ENCODE peak calls at places on chromosomes 11 and 22, in six cellular contexts. One of them, this sample, is unnamed.

GRCh38 chr22:38190581-38190980 is 9.0 kb upstream of the PLA2G6 start:
- DNase-seq in anterior cingulate cortex: no peak
- DNase-seq in fibroblast of lung: no peak
- DNase-seq in fibroblast of mammary gland: no peak
- DNase-seq in NCI-H1694 treated with DMSO at 0.1 percent for 48 hours: no peak
- DNase-seq in Karpas-422: no peak
- DNase-seq in this sample: no peak

GRCh38 chr11:12717851-12718291 is 43.6 kb downstream of the TEAD1 start:
- DNase-seq in anterior cingulate cortex: no peak
- DNase-seq in fibroblast of lung: peak; percentile 54
- DNase-seq in fibroblast of mammary gland: no peak
- DNase-seq in NCI-H1694 treated with DMSO at 0.1 percent for 48 hours: no peak
- DNase-seq in Karpas-422: no peak
- DNase-seq in this sample: no peak

GRCh38 chr22:46563381-46564083 is 26.1 kb upstream of the CELSR1 start:
- DNase-seq in anterior cingulate cortex: no peak
- DNase-seq in fibroblast of lung: peak; percentile 30
- DNase-seq in fibroblast of mammary gland: peak; percentile 34
- DNase-seq in NCI-H1694 treated with DMSO at 0.1 percent for 48 hours: peak; percentile 93
- DNase-seq in Karpas-422: peak; percentile 93
- DNase-seq in this sample: peak; percentile 83

GRCh38 chr22:50739279-50739691 is 1.3 kb downstream of the ACR start:
- DNase-seq in anterior cingulate cortex: no peak
- DNase-seq in fibroblast of lung: no peak
- DNase-seq in fibroblast of mammary gland: no peak
- DNase-seq in NCI-H1694 treated with DMSO at 0.1 percent for 48 hours: no peak
- DNase-seq in Karpas-422: no peak
- DNase-seq in this sample: no peak

GRCh38 chr11:17386331-17387084 is 2.0 kb downstream of the KCNJ11 start:
- DNase-seq in anterior cingulate cortex: no peak
- DNase-seq in fibroblast of lung: peak; percentile 12
- DNase-seq in fibroblast of mammary gland: peak; percentile 42
- DNase-seq in NCI-H1694 treated with DMSO at 0.1 percent for 48 hours: peak; percentile 34
- DNase-seq in Karpas-422: peak; percentile 82
- DNase-seq in this sample: no peak

GRCh38 chr11:107581147-107581546 is 9.8 kb upstream of the ELMOD1 start:
- DNase-seq in anterior cingulate cortex: no peak
- DNase-seq in fibroblast of lung: no peak
- DNase-seq in fibroblast of mammary gland: no peak
- DNase-seq in NCI-H1694 treated with DMSO at 0.1 percent for 48 hours: no peak
- DNase-seq in Karpas-422: no peak
- DNase-seq in this sample: no peak

GRCh38 chr22:50610581-50610980 is 10.0 kb downstream of the MAPK8IP2 start:
- DNase-seq in anterior cingulate cortex: no peak
- DNase-seq in fibroblast of lung: no peak
- DNase-seq in fibroblast of mammary gland: no peak
- DNase-seq in NCI-H1694 treated with DMSO at 0.1 percent for 48 hours: no peak
- DNase-seq in Karpas-422: no peak
- DNase-seq in this sample: no peak

GRCh38 chr22:37983860-37984791 is at the start of gene SOX10:
- DNase-seq in anterior cingulate cortex: peak; percentile 79
- DNase-seq in fibroblast of lung: no peak
- DNase-seq in fibroblast of mammary gland: no peak
- DNase-seq in NCI-H1694 treated with DMSO at 0.1 percent for 48 hours: no peak
- DNase-seq in Karpas-422: no peak
- DNase-seq in this sample: no peak

GRCh38 chr11:2382927-2383822 is 6.1 kb downstream of the CD81 start:
- DNase-seq in anterior cingulate cortex: no peak
- DNase-seq in fibroblast of lung: no peak
- DNase-seq in fibroblast of mammary gland: peak; percentile 67
- DNase-seq in NCI-H1694 treated with DMSO at 0.1 percent for 48 hours: no peak
- DNase-seq in Karpas-422: peak; percentile 63
- DNase-seq in this sample: no peak

GRCh38 chr22:49946612-49947295 is 13.8 kb upstream of the PIM3 start:
- DNase-seq in anterior cingulate cortex: no peak
- DNase-seq in fibroblast of lung: no peak
- DNase-seq in fibroblast of mammary gland: no peak
- DNase-seq in NCI-H1694 treated with DMSO at 0.1 percent for 48 hours: no peak
- DNase-seq in Karpas-422: no peak
- DNase-seq in this sample: no peak

GRCh38 chr11:7651140-7651551 is 22.2 kb downstream of the CYB5R2 start:
- DNase-seq in anterior cingulate cortex: peak; percentile 41
- DNase-seq in fibroblast of lung: no peak
- DNase-seq in fibroblast of mammary gland: peak; percentile 28
- DNase-seq in NCI-H1694 treated with DMSO at 0.1 percent for 48 hours: no peak
- DNase-seq in Karpas-422: no peak
- DNase-seq in this sample: no peak

GRCh38 chr22:23256986-23257888 is 76.9 kb downstream of the BCR start:
- DNase-seq in anterior cingulate cortex: no peak
- DNase-seq in fibroblast of lung: no peak
- DNase-seq in fibroblast of mammary gland: peak; percentile 82
- DNase-seq in NCI-H1694 treated with DMSO at 0.1 percent for 48 hours: no peak
- DNase-seq in Karpas-422: no peak
- DNase-seq in this sample: no peak

GRCh38 chr11:59765068-59765770 is 10.0 kb downstream of the STX3 start:
- DNase-seq in anterior cingulate cortex: no peak
- DNase-seq in fibroblast of lung: no peak
- DNase-seq in fibroblast of mammary gland: no peak
- DNase-seq in NCI-H1694 treated with DMSO at 0.1 percent for 48 hours: no peak
- DNase-seq in Karpas-422: no peak
- DNase-seq in this sample: no peak

GRCh38 chr11:12449961-12450715 is 72.8 kb downstream of the PARVA start:
- DNase-seq in anterior cingulate cortex: no peak
- DNase-seq in fibroblast of lung: peak; percentile 80
- DNase-seq in fibroblast of mammary gland: peak; percentile 46
- DNase-seq in NCI-H1694 treated with DMSO at 0.1 percent for 48 hours: no peak
- DNase-seq in Karpas-422: no peak
- DNase-seq in this sample: no peak

GRCh38 chr11:129933262-129933661 is 37.9 kb upstream of the NFRKB start:
- DNase-seq in anterior cingulate cortex: no peak
- DNase-seq in fibroblast of lung: peak; percentile 6
- DNase-seq in fibroblast of mammary gland: no peak
- DNase-seq in NCI-H1694 treated with DMSO at 0.1 percent for 48 hours: no peak
- DNase-seq in Karpas-422: no peak
- DNase-seq in this sample: no peak

GRCh38 chr22:39234867-39235687 is 9.7 kb downstream of the PDGFB start:
- DNase-seq in anterior cingulate cortex: no peak
- DNase-seq in fibroblast of lung: no peak
- DNase-seq in fibroblast of mammary gland: no peak
- DNase-seq in NCI-H1694 treated with DMSO at 0.1 percent for 48 hours: no peak
- DNase-seq in Karpas-422: no peak
- DNase-seq in this sample: peak; percentile 12

GRCh38 chr11:36848675-36849074 is 250.6 kb upstream of the RAG2 start:
- DNase-seq in anterior cingulate cortex: no peak
- DNase-seq in fibroblast of lung: no peak
- DNase-seq in fibroblast of mammary gland: no peak
- DNase-seq in NCI-H1694 treated with DMSO at 0.1 percent for 48 hours: no peak
- DNase-seq in Karpas-422: no peak
- DNase-seq in this sample: no peak

GRCh38 chr11:46554205-46555162 is 39.3 kb downstream of the AMBRA1 start:
- DNase-seq in anterior cingulate cortex: no peak
- DNase-seq in fibroblast of lung: peak; percentile 82
- DNase-seq in fibroblast of mammary gland: peak; percentile 89
- DNase-seq in NCI-H1694 treated with DMSO at 0.1 percent for 48 hours: no peak
- DNase-seq in Karpas-422: no peak
- DNase-seq in this sample: no peak

GRCh38 chr22:50698546-50698945 is 25.9 kb downstream of the SHANK3 start:
- DNase-seq in anterior cingulate cortex: no peak
- DNase-seq in fibroblast of lung: no peak
- DNase-seq in fibroblast of mammary gland: no peak
- DNase-seq in NCI-H1694 treated with DMSO at 0.1 percent for 48 hours: no peak
- DNase-seq in Karpas-422: no peak
- DNase-seq in this sample: no peak

GRCh38 chr11:47400813-47401279 is 7.5 kb upstream of the SLC39A13 start:
- DNase-seq in anterior cingulate cortex: no peak
- DNase-seq in fibroblast of lung: no peak
- DNase-seq in fibroblast of mammary gland: no peak
- DNase-seq in NCI-H1694 treated with DMSO at 0.1 percent for 48 hours: no peak
- DNase-seq in Karpas-422: peak; percentile 88
- DNase-seq in this sample: no peak

GRCh38 chr11:76623171-76623883 is 47.2 kb downstream of the LRRC32 start:
- DNase-seq in anterior cingulate cortex: no peak
- DNase-seq in fibroblast of lung: peak; percentile 81
- DNase-seq in fibroblast of mammary gland: peak; percentile 87
- DNase-seq in NCI-H1694 treated with DMSO at 0.1 percent for 48 hours: peak; percentile 41
- DNase-seq in Karpas-422: no peak
- DNase-seq in this sample: no peak

GRCh38 chr22:20232781-20233180 is 35.3 kb downstream of the RTN4R start:
- DNase-seq in anterior cingulate cortex: no peak
- DNase-seq in fibroblast of lung: no peak
- DNase-seq in fibroblast of mammary gland: no peak
- DNase-seq in NCI-H1694 treated with DMSO at 0.1 percent for 48 hours: no peak
- DNase-seq in Karpas-422: no peak
- DNase-seq in this sample: no peak

GRCh38 chr11:28636033-28636432 is 527.8 kb downstream of the METTL15 start:
- DNase-seq in anterior cingulate cortex: no peak
- DNase-seq in fibroblast of lung: no peak
- DNase-seq in fibroblast of mammary gland: no peak
- DNase-seq in NCI-H1694 treated with DMSO at 0.1 percent for 48 hours: no peak
- DNase-seq in Karpas-422: no peak
- DNase-seq in this sample: no peak

GRCh38 chr22:31346255-31346732 is at the start of gene PATZ1:
- DNase-seq in anterior cingulate cortex: peak; percentile 83
- DNase-seq in fibroblast of lung: peak; percentile 75
- DNase-seq in fibroblast of mammary gland: peak; percentile 71
- DNase-seq in NCI-H1694 treated with DMSO at 0.1 percent for 48 hours: peak; percentile 75
- DNase-seq in Karpas-422: peak; percentile 95
- DNase-seq in this sample: no peak

GRCh38 chr22:36010090-36010489 is 18.5 kb downstream of the RBFOX2 start:
- DNase-seq in anterior cingulate cortex: no peak
- DNase-seq in fibroblast of lung: no peak
- DNase-seq in fibroblast of mammary gland: no peak
- DNase-seq in NCI-H1694 treated with DMSO at 0.1 percent for 48 hours: no peak
- DNase-seq in Karpas-422: no peak
- DNase-seq in this sample: no peak

GRCh38 chr11:68969386-68969785 is 11.4 kb downstream of the MRGPRD start:
- DNase-seq in anterior cingulate cortex: no peak
- DNase-seq in fibroblast of lung: no peak
- DNase-seq in fibroblast of mammary gland: no peak
- DNase-seq in NCI-H1694 treated with DMSO at 0.1 percent for 48 hours: no peak
- DNase-seq in Karpas-422: no peak
- DNase-seq in this sample: no peak

GRCh38 chr11:44143987-44144909 is 48.8 kb downstream of the EXT2 start:
- DNase-seq in anterior cingulate cortex: no peak
- DNase-seq in fibroblast of lung: no peak
- DNase-seq in fibroblast of mammary gland: no peak
- DNase-seq in NCI-H1694 treated with DMSO at 0.1 percent for 48 hours: no peak
- DNase-seq in Karpas-422: no peak
- DNase-seq in this sample: no peak

GRCh38 chr22:31083923-31084810 is 3.0 kb downstream of the SMTN start:
- DNase-seq in anterior cingulate cortex: no peak
- DNase-seq in fibroblast of lung: no peak
- DNase-seq in fibroblast of mammary gland: no peak
- DNase-seq in NCI-H1694 treated with DMSO at 0.1 percent for 48 hours: no peak
- DNase-seq in Karpas-422: peak; percentile 72
- DNase-seq in this sample: no peak

GRCh38 chr11:118436639-118437045 is 350 bp downstream of the KMT2A start:
- DNase-seq in anterior cingulate cortex: no peak
- DNase-seq in fibroblast of lung: peak; percentile 21
- DNase-seq in fibroblast of mammary gland: peak; percentile 11
- DNase-seq in NCI-H1694 treated with DMSO at 0.1 percent for 48 hours: no peak
- DNase-seq in Karpas-422: peak; percentile 59
- DNase-seq in this sample: no peak

GRCh38 chr11:76700177-76701100 is 29.9 kb upstream of the LRRC32 start:
- DNase-seq in anterior cingulate cortex: no peak
- DNase-seq in fibroblast of lung: peak; percentile 93
- DNase-seq in fibroblast of mammary gland: peak; percentile 99
- DNase-seq in NCI-H1694 treated with DMSO at 0.1 percent for 48 hours: no peak
- DNase-seq in Karpas-422: no peak
- DNase-seq in this sample: no peak

GRCh38 chr11:69152748-69153446 is 2.8 kb upstream of the SMIM38 start:
- DNase-seq in anterior cingulate cortex: no peak
- DNase-seq in fibroblast of lung: no peak
- DNase-seq in fibroblast of mammary gland: no peak
- DNase-seq in NCI-H1694 treated with DMSO at 0.1 percent for 48 hours: no peak
- DNase-seq in Karpas-422: no peak
- DNase-seq in this sample: no peak

GRCh38 chr11:78221396-78222315 is 32.9 kb downstream of the USP35 start:
- DNase-seq in anterior cingulate cortex: no peak
- DNase-seq in fibroblast of lung: no peak
- DNase-seq in fibroblast of mammary gland: peak; percentile 27
- DNase-seq in NCI-H1694 treated with DMSO at 0.1 percent for 48 hours: no peak
- DNase-seq in Karpas-422: no peak
- DNase-seq in this sample: no peak

GRCh38 chr11:46728659-46729040 is 9.6 kb downstream of the F2 start:
- DNase-seq in anterior cingulate cortex: no peak
- DNase-seq in fibroblast of lung: no peak
- DNase-seq in fibroblast of mammary gland: no peak
- DNase-seq in NCI-H1694 treated with DMSO at 0.1 percent for 48 hours: no peak
- DNase-seq in Karpas-422: no peak
- DNase-seq in this sample: no peak

This sample was measured in NCI-H1436 treated with DMSO at 0.1 percent for 48 hours.